ENCODE peak calls at places on chromosomes 7 and 10, in seven cellular contexts. C is mammary epithelial cell; X is AG08395; B is ACHN; D is K562; E is HuH-7.5; V is activated CD4-positive, alpha-beta T cell treated with anti-CD3 and anti-CD28 coated beads for 4 hours. F is an unnamed sample.

GRCh38 chr7:90723233-90723632 is 127.1 kb downstream of the CDK14 start:
- DNase-seq in C (peak), V (no peak), X (no peak), B (no peak), E (no peak), D (no peak), F (no peak)

GRCh38 chr7:102439963-102440795 is 6.8 kb downstream of the ORAI2 start:
- DNase-seq in E (peak), D (peak), X (peak), V (no peak), B (peak), C (peak), F (no peak)

GRCh38 chr10:10785627-10786333 is 231.9 kb upstream of the CELF2 start:
- DNase-seq in X (no peak), C (peak), B (peak), D (no peak), V (no peak), E (no peak), F (no peak)

GRCh38 chr7:91784469-91784868 is 96.0 kb downstream of the MTERF1 start:
- DNase-seq in E (peak), X (peak), B (peak), C (peak), V (no peak), D (peak), F (no peak)

GRCh38 chr7:107468824-107469223 is 1.0 kb upstream of the GPR22 start:
- DNase-seq in X (no peak), C (no peak), E (no peak), D (no peak), V (no peak), B (no peak), F (no peak)

GRCh38 chr7:21568762-21569161 is 25.9 kb downstream of the DNAH11 start:
- DNase-seq in B (peak), C (no peak), E (no peak), X (no peak), V (no peak), D (peak), F (no peak)

GRCh38 chr7:48781783-48782182 is 142.6 kb upstream of the CDC14C start:
- DNase-seq in B (no peak), E (no peak), D (no peak), V (no peak), C (peak), X (no peak), F (no peak)

GRCh38 chr7:834277-834676 is 2.0 kb downstream of the SUN1 start:
- DNase-seq in X (no peak), D (no peak), B (no peak), E (no peak), C (no peak), V (no peak), F (no peak)

GRCh38 chr10:71134732-71135211 is 77.6 kb upstream of the UNC5B start:
- DNase-seq in D (no peak), V (no peak), C (no peak), B (no peak), E (no peak), X (no peak), F (no peak)

GRCh38 chr10:110671788-110672579 is 27.8 kb downstream of the RBM20 start:
- DNase-seq in B (peak), E (peak), C (peak), X (peak), D (peak), V (peak), F (no peak)

GRCh38 chr10:102420443-102420809 is 210 bp upstream of the FBXL15 start:
- DNase-seq in E (no peak), V (no peak), C (no peak), D (peak), B (peak), X (no peak), F (no peak)

GRCh38 chr7:2032030-2032875 is 200.5 kb downstream of the MAD1L1 start:
- DNase-seq in B (peak), C (no peak), D (no peak), V (no peak), E (no peak), X (no peak), F (no peak)

GRCh38 chr7:2637505-2638223 is 5.9 kb downstream of the TTYH3 start:
- DNase-seq in V (no peak), D (no peak), E (no peak), C (no peak), B (no peak), X (no peak), F (no peak)

GRCh38 chr7:29805031-29805430 is 1.3 kb upstream of the WIPF3 start:
- DNase-seq in D (no peak), X (no peak), C (no peak), E (no peak), B (no peak), V (no peak), F (no peak)

GRCh38 chr10:100912013-100912608 is 652 bp upstream of the SLF2 start:
- DNase-seq in D (peak), C (no peak), V (no peak), E (no peak), X (no peak), B (peak), F (no peak)

GRCh38 chr7:97639036-97639435 is 92.8 kb upstream of the TAC1 start:
- DNase-seq in C (peak), E (no peak), B (no peak), X (no peak), D (no peak), V (no peak), F (no peak)

GRCh38 chr10:71520042-71520441 is 123.3 kb downstream of the CDH23 start:
- DNase-seq in E (no peak), X (no peak), C (no peak), V (no peak), D (no peak), B (no peak), F (no peak)

GRCh38 chr10:74244097-74244685 is 93.2 kb downstream of the ADK start:
- DNase-seq in E (no peak), C (no peak), X (no peak), B (peak), V (peak), D (no peak), F (no peak)

GRCh38 chr7:19404912-19405329 is 259.7 kb upstream of the FERD3L start:
- DNase-seq in C (peak), D (no peak), B (peak), V (no peak), X (peak), E (no peak), F (no peak)

GRCh38 chr7:45978731-45979211 is 57.7 kb upstream of the IGFBP3 start:
- DNase-seq in D (no peak), C (peak), B (peak), X (peak), E (no peak), V (no peak), F (no peak)

GRCh38 chr10:24277771-24278518 is 69.0 kb downstream of the KIAA1217 start:
- DNase-seq in D (no peak), V (no peak), E (no peak), X (no peak), B (no peak), C (peak), F (no peak)

GRCh38 chr10:1367938-1368697 is 311.9 kb downstream of the WDR37 start:
- DNase-seq in V (no peak), C (no peak), E (no peak), B (no peak), D (no peak), X (no peak), F (no peak)

GRCh38 chr10:31702005-31702404 is 226.6 kb downstream of the ARHGAP12 start:
- DNase-seq in B (no peak), V (no peak), E (no peak), D (no peak), X (no peak), C (no peak), F (no peak)

GRCh38 chr7:27143022-27143949 is at the start of gene HOXA5:
- DNase-seq in B (peak), E (peak), X (no peak), C (peak), V (no peak), D (no peak), F (no peak)

GRCh38 chr10:96814264-96814663 is 17.8 kb upstream of the LCOR start:
- DNase-seq in B (peak), X (peak), E (no peak), D (no peak), V (no peak), C (peak), F (no peak)

GRCh38 chr7:66150471-66150870 is 35.8 kb downstream of the CRCP start:
- DNase-seq in E (no peak), B (no peak), X (peak), D (no peak), V (no peak), C (no peak), F (no peak)

GRCh38 chr7:37445064-37445723 is 3.5 kb downstream of the ELMO1 start:
- DNase-seq in C (no peak), B (no peak), V (no peak), E (no peak), D (no peak), X (no peak), F (no peak)

GRCh38 chr7:66664590-66665293 is 36.1 kb downstream of the KCTD7 start:
- DNase-seq in E (no peak), D (peak), C (no peak), V (no peak), B (no peak), X (no peak), F (no peak)

GRCh38 chr10:70974351-70974901 is 86.1 kb upstream of the PCBD1 start:
- DNase-seq in B (peak), C (peak), X (peak), D (peak), E (no peak), V (no peak), F (peak)

GRCh38 chr10:51137741-51138529 is 63.6 kb downstream of the PRKG1 start:
- DNase-seq in V (no peak), C (peak), D (no peak), B (no peak), E (no peak), X (peak), F (no peak)